ENCODE peak calls at places on chromosome 20, in four cellular contexts. One of them, this sample, is unnamed. For H3K4me1 and H3K9me3, the result is how much of the 10 kb centered on the place peaks cover.

GRCh38 chr20:45963059-45964011 is 8.7 kb downstream of the ZNF335 start:
- DNase-seq in neural progenitor cell: peak
- DNase-seq in psoas muscle: peak
- DNase-seq in naive thymus-derived CD4-positive, alpha-beta T cell: peak
- DNase-seq in this sample: no peak

GRCh38 chr20:22744341-22745193 is 160.2 kb upstream of the FOXA2 start:
- DNase-seq in psoas muscle: no peak
- DNase-seq in neural progenitor cell: no peak
- DNase-seq in naive thymus-derived CD4-positive, alpha-beta T cell: no peak
- DNase-seq in this sample: no peak

GRCh38 chr20:36017034-36017951 is 48.9 kb downstream of the CNBD2 start:
- DNase-seq in psoas muscle: no peak
- DNase-seq in naive thymus-derived CD4-positive, alpha-beta T cell: no peak
- DNase-seq in neural progenitor cell: no peak
- DNase-seq in this sample: peak

GRCh38 chr20:19594896-19595295 is 163.2 kb upstream of the RIN2 start:
- DNase-seq in naive thymus-derived CD4-positive, alpha-beta T cell: no peak
- DNase-seq in neural progenitor cell: no peak
- DNase-seq in psoas muscle: no peak
- DNase-seq in this sample: no peak

GRCh38 chr20:20820104-20820503 is 107.7 kb upstream of the RALGAPA2 start:
- DNase-seq in psoas muscle: no peak
- DNase-seq in naive thymus-derived CD4-positive, alpha-beta T cell: no peak
- DNase-seq in neural progenitor cell: peak
- DNase-seq in this sample: peak

GRCh38 chr20:50213531-50214106 is 23.0 kb downstream of the CEBPB start:
- DNase-seq in neural progenitor cell: no peak
- DNase-seq in psoas muscle: no peak
- DNase-seq in naive thymus-derived CD4-positive, alpha-beta T cell: no peak
- DNase-seq in this sample: no peak

GRCh38 chr20:60271597-60271996 is 313.4 kb downstream of the CDH26 start:
- DNase-seq in psoas muscle: no peak
- DNase-seq in neural progenitor cell: peak
- DNase-seq in naive thymus-derived CD4-positive, alpha-beta T cell: no peak
- DNase-seq in this sample: no peak

GRCh38 chr20:5065489-5066383 is 54.0 kb downstream of the PCNA start:
- DNase-seq in naive thymus-derived CD4-positive, alpha-beta T cell: no peak
- DNase-seq in psoas muscle: peak
- DNase-seq in neural progenitor cell: no peak
- DNase-seq in this sample: no peak

GRCh38 chr20:46090095-46090388 is 280 bp upstream of the NCOA5 start:
- DNase-seq in naive thymus-derived CD4-positive, alpha-beta T cell: no peak
- DNase-seq in neural progenitor cell: no peak
- DNase-seq in psoas muscle: no peak
- DNase-seq in this sample: no peak

GRCh38 chr20:45306431-45306982 is at the start of gene RBPJL:
- DNase-seq in psoas muscle: no peak
- DNase-seq in neural progenitor cell: peak
- DNase-seq in naive thymus-derived CD4-positive, alpha-beta T cell: peak
- DNase-seq in this sample: peak

GRCh38 chr20:10079964-10080363 is 45.2 kb downstream of the ANKEF1 start:
- DNase-seq in psoas muscle: no peak
- DNase-seq in naive thymus-derived CD4-positive, alpha-beta T cell: no peak
- DNase-seq in neural progenitor cell: no peak
- DNase-seq in this sample: no peak

GRCh38 chr20:32282461-32282860 is 5.0 kb downstream of the KIF3B start:
- DNase-seq in naive thymus-derived CD4-positive, alpha-beta T cell: no peak
- DNase-seq in psoas muscle: peak
- DNase-seq in neural progenitor cell: no peak
- DNase-seq in this sample: peak

GRCh38 chr20:58707770-58708169 is 15.2 kb downstream of the NPEPL1 start:
- DNase-seq in psoas muscle: no peak
- DNase-seq in neural progenitor cell: no peak
- DNase-seq in naive thymus-derived CD4-positive, alpha-beta T cell: no peak
- DNase-seq in this sample: no peak

GRCh38 chr20:7231303-7231702 is 463.8 kb downstream of the BMP2 start:
- DNase-seq in neural progenitor cell: no peak
- DNase-seq in naive thymus-derived CD4-positive, alpha-beta T cell: no peak
- DNase-seq in psoas muscle: no peak
- DNase-seq in this sample: no peak

GRCh38 chr20:7220755-7221154 is 453.3 kb downstream of the BMP2 start:
- DNase-seq in psoas muscle: no peak
- DNase-seq in neural progenitor cell: no peak
- DNase-seq in naive thymus-derived CD4-positive, alpha-beta T cell: no peak
- DNase-seq in this sample: no peak

GRCh38 chr20:7226156-7226555 is 458.7 kb downstream of the BMP2 start:
- DNase-seq in naive thymus-derived CD4-positive, alpha-beta T cell: no peak
- DNase-seq in psoas muscle: no peak
- DNase-seq in neural progenitor cell: no peak
- DNase-seq in this sample: no peak
- H3K4me3 ChIP-seq in naive thymus-derived CD4-positive, alpha-beta T cell: no peak
- H3K4me3 ChIP-seq in psoas muscle: no peak
- H3K4me3 ChIP-seq in neural progenitor cell: no peak
- H3K4me3 ChIP-seq in this sample: no peak

DNA sequence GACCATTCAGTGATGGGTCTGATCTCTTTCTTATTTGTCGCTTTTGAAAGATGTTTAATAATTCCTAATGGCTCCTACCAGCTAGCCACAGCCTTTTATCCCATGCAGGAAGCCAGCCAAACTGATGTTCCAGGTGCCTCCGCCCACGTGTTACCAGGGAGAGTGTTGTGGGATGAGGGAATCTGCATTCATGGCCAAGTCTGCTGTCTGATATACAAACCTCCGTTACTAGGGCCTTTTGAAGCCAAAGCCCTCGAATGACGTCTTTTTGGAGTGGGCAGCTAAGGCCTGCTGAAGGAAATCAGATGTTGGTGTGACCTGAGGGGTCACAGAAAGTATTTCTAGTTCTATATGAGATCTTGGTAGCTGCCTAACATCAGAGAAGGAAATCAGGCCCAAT is 21.3 kb downstream of the STK35 start:
- DNase-seq in naive thymus-derived CD4-positive, alpha-beta T cell: no peak
- DNase-seq in psoas muscle: no peak
- DNase-seq in neural progenitor cell: no peak
- DNase-seq in this sample: no peak
- H3K4me1 ChIP-seq in naive thymus-derived CD4-positive, alpha-beta T cell: under half
- H3K4me1 ChIP-seq in psoas muscle: half or more
- H3K4me1 ChIP-seq in neural progenitor cell: under half
- H3K4me1 ChIP-seq in this sample: under half

GRCh38 chr20:39810269-39810668 is 848.1 kb downstream of the DHX35 start:
- DNase-seq in psoas muscle: no peak
- DNase-seq in neural progenitor cell: no peak
- DNase-seq in naive thymus-derived CD4-positive, alpha-beta T cell: no peak
- DNase-seq in this sample: no peak
- H3K9me3 ChIP-seq in psoas muscle: under half
- H3K9me3 ChIP-seq in neural progenitor cell: under half
- H3K9me3 ChIP-seq in naive thymus-derived CD4-positive, alpha-beta T cell: under half
- H3K9me3 ChIP-seq in this sample: under half

GRCh38 chr20:53597521-53598120 is 4.0 kb upstream of the ZNF217 start:
- DNase-seq in neural progenitor cell: no peak
- DNase-seq in psoas muscle: no peak
- DNase-seq in naive thymus-derived CD4-positive, alpha-beta T cell: no peak
- DNase-seq in this sample: no peak
- H3K4me3 ChIP-seq in neural progenitor cell: no peak
- H3K4me3 ChIP-seq in psoas muscle: no peak
- H3K4me3 ChIP-seq in naive thymus-derived CD4-positive, alpha-beta T cell: no peak
- H3K4me3 ChIP-seq in this sample: no peak

GRCh38 chr20:63241272-63241671 is 5.6 kb downstream of the BIRC7 start:
- DNase-seq in neural progenitor cell: no peak
- DNase-seq in naive thymus-derived CD4-positive, alpha-beta T cell: no peak
- DNase-seq in psoas muscle: no peak
- DNase-seq in this sample: no peak

GRCh38 chr20:63236116-63236837 is 572 bp downstream of the BIRC7 start:
- DNase-seq in neural progenitor cell: no peak
- DNase-seq in naive thymus-derived CD4-positive, alpha-beta T cell: no peak
- DNase-seq in psoas muscle: no peak
- DNase-seq in this sample: no peak

GRCh38 chr20:63240004-63240403 is 4.3 kb downstream of the BIRC7 start:
- DNase-seq in naive thymus-derived CD4-positive, alpha-beta T cell: no peak
- DNase-seq in psoas muscle: no peak
- DNase-seq in neural progenitor cell: no peak
- DNase-seq in this sample: no peak

GRCh38 chr20:63239431-63239830 is 3.7 kb downstream of the BIRC7 start:
- DNase-seq in neural progenitor cell: no peak
- DNase-seq in psoas muscle: no peak
- DNase-seq in naive thymus-derived CD4-positive, alpha-beta T cell: no peak
- DNase-seq in this sample: no peak

GRCh38 chr20:63238491-63239126 is 2.9 kb downstream of the BIRC7 start:
- DNase-seq in neural progenitor cell: no peak
- DNase-seq in psoas muscle: no peak
- DNase-seq in naive thymus-derived CD4-positive, alpha-beta T cell: no peak
- DNase-seq in this sample: no peak
- H3K4me1 ChIP-seq in neural progenitor cell: under half
- H3K4me1 ChIP-seq in psoas muscle: under half
- H3K4me1 ChIP-seq in naive thymus-derived CD4-positive, alpha-beta T cell: under half
- H3K4me1 ChIP-seq in this sample: under half

GRCh38 chr20:24862606-24863005 is 86.5 kb upstream of the CST7 start:
- DNase-seq in naive thymus-derived CD4-positive, alpha-beta T cell: no peak
- DNase-seq in psoas muscle: no peak
- DNase-seq in neural progenitor cell: no peak
- DNase-seq in this sample: no peak
- H3K9me3 ChIP-seq in naive thymus-derived CD4-positive, alpha-beta T cell: under half
- H3K9me3 ChIP-seq in psoas muscle: under half
- H3K9me3 ChIP-seq in neural progenitor cell: under half
- H3K9me3 ChIP-seq in this sample: under half

GRCh38 chr20:17681741-17682102 is 320 bp downstream of the RRBP1 start:
- DNase-seq in naive thymus-derived CD4-positive, alpha-beta T cell: no peak
- DNase-seq in neural progenitor cell: no peak
- DNase-seq in psoas muscle: no peak
- DNase-seq in this sample: no peak
- H3K4me3 ChIP-seq in naive thymus-derived CD4-positive, alpha-beta T cell: peak
- H3K4me3 ChIP-seq in neural progenitor cell: peak
- H3K4me3 ChIP-seq in psoas muscle: peak
- H3K4me3 ChIP-seq in this sample: peak

This sample was measured in HAP-1.